ENCODE peak calls at places on chromosomes 12 and 14, in eight cellular contexts. F, B, Y, S, C, U, J and D are unnamed samples.

GRCh38 chr12:3792623-3793288 is 39.8 kb upstream of the CRACR2A start:
- DNase-seq in B (no peak), C (no peak), Y (no peak), U (no peak), J (no peak), S (no peak), F (no peak), D (no peak)

GRCh38 chr14:51912112-51912786 is 51.8 kb downstream of the GNG2 start:
- DNase-seq in Y (no peak), J (no peak), C (no peak), S (no peak), F (no peak), B (no peak), U (no peak), D (no peak)

GRCh38 chr12:122893208-122894151 is 2.4 kb downstream of the VPS37B start:
- DNase-seq in Y (no peak), B (no peak), J (no peak), C (no peak), S (no peak), F (no peak), U (no peak), D (no peak)

GRCh38 chr12:26028953-26029740 is 70.7 kb downstream of the RASSF8 start:
- DNase-seq in B (peak), S (peak), U (no peak), C (peak), Y (peak), J (no peak), F (peak), D (peak)

GRCh38 chr14:63205850-63206249 is 1.6 kb downstream of the RHOJ start:
- DNase-seq in Y (no peak), F (no peak), U (no peak), J (no peak), B (no peak), C (no peak), S (no peak), D (no peak)

GRCh38 chr12:74105434-74105833 is 432.2 kb upstream of the ATXN7L3B start:
- DNase-seq in Y (no peak), U (no peak), J (no peak), C (no peak), S (no peak), B (no peak), F (no peak), D (no peak)

GRCh38 chr12:92703777-92704176 is 988 bp downstream of the PLEKHG7 start:
- DNase-seq in C (no peak), U (no peak), B (no peak), J (no peak), Y (no peak), F (no peak), S (no peak), D (no peak)

GRCh38 chr12:5430639-5431603 is 987 bp upstream of the NTF3 start:
- DNase-seq in U (no peak), S (no peak), B (no peak), J (no peak), F (peak), Y (no peak), C (no peak), D (no peak)

DNA sequence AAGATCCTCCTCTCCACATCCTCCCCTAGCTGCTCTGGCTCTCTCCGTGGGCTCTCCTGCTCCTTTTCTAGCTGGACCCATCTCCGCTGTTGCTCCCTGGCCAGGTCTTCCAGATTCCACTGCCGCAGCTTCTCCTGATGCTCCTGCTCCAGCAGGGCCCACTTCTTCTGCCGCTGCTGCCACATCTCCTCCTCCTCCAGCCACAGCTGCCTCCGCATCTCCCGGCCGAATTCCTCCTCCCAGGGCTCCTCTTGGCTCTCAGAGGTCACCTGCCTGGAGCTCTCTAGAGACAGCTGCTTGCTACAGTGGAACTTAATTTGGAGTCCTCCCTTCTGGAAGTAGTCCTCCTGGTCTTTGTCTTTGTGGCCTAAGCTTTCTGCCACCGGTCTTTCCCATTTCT is 5.5 kb downstream of the FAM186B start:
- DNase-seq in F (no peak), U (no peak), Y (no peak), C (no peak), B (no peak), S (no peak), J (no peak), D (no peak)
- TF ChIP-seq CTCF in F (no peak), U (no peak), Y (no peak), C (no peak), B (no peak), S (no peak), J (no peak), D (no peak)

GRCh38 chr14:52948039-52948438 is 2.8 kb downstream of the FERMT2 start:
- DNase-seq in U (no peak), Y (no peak), J (no peak), F (no peak), C (no peak), S (no peak), B (no peak), D (no peak)
- H3K4me3 ChIP-seq in U (no peak), Y (peak), J (peak), F (peak), C (no peak), S (no peak), B (peak), D (no peak)

GRCh38 chr12:30754750-30755394 is at the start of gene CAPRIN2:
- DNase-seq in U (peak), J (peak), F (peak), B (peak), S (peak), Y (peak), C (peak), D (peak)

GRCh38 chr12:30753761-30754382 is 879 bp downstream of the CAPRIN2 start:
- DNase-seq in F (peak), C (no peak), J (no peak), B (no peak), U (no peak), S (no peak), Y (no peak), D (no peak)

GRCh38 chr12:30754383-30754749 is 385 bp downstream of the CAPRIN2 start:
- DNase-seq in F (no peak), J (no peak), B (no peak), Y (no peak), C (no peak), S (peak), U (no peak), D (no peak)

GRCh38 chr12:30752255-30752654 is 2.5 kb downstream of the CAPRIN2 start:
- DNase-seq in B (no peak), J (no peak), Y (no peak), C (no peak), U (no peak), S (no peak), F (no peak), D (no peak)

GRCh38 chr12:30753233-30753632 is 1.5 kb downstream of the CAPRIN2 start:
- DNase-seq in J (no peak), U (no peak), F (peak), Y (peak), C (peak), B (no peak), S (no peak), D (no peak)
- TF ChIP-seq CTCF in J (no peak), U (peak), F (peak), Y (peak), C (peak), B (peak), S (no peak), D (no peak)

DNA sequence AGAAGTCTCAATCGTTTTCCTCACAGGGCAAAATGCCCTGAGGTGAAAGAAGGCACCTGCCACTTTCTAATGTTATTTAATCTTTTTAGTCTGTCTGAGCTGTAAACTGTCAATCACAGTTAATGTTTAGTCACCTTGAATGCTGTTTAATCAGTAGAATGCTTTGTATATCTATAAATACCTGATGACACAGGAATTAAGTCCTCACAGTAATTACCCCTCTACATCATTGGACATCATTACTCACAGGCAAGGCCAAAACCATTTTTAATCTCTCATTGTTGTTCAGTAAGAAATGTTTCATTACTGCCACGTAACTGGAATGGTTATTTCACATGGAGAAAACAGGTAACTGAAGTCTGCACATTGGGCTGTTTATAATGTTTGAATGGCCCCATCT is 178.8 kb downstream of the EXOC5 start:
- DNase-seq in J (no peak), B (no peak), U (no peak), F (no peak), S (no peak), Y (no peak), C (no peak), D (no peak)
- H3K4me3 ChIP-seq in J (no peak), B (no peak), U (no peak), F (no peak), S (no peak), Y (no peak), C (no peak), D (no peak)

GRCh38 chr12:82919365-82920054 is 232.8 kb downstream of the TMTC2 start:
- DNase-seq in S (no peak), B (no peak), J (no peak), Y (no peak), U (no peak), F (no peak), C (no peak), D (no peak)

GRCh38 chr12:82923935-82924334 is 237.2 kb downstream of the TMTC2 start:
- DNase-seq in S (no peak), J (no peak), U (no peak), Y (no peak), F (no peak), C (no peak), B (no peak), D (no peak)
- TF ChIP-seq CTCF in S (no peak), J (no peak), U (no peak), Y (no peak), F (no peak), C (no peak), B (no peak), D (no peak)

GRCh38 chr14:100902792-100903191 is 730 bp downstream of the RTL1 start:
- DNase-seq in F (peak), C (peak), Y (no peak), J (no peak), U (no peak), B (no peak), S (no peak), D (no peak)
- H3K4me3 ChIP-seq in F (no peak), C (no peak), Y (no peak), J (no peak), U (no peak), B (no peak), S (no peak), D (no peak)